ENCODE peak calls at places on chromosome 14, in ten cellular contexts. E, M, G, O, W, R, P, T, L and V are unnamed samples.

GRCh38 chr14:90660865-90661570 is 155.2 kb downstream of the TTC7B start:
- DNase-seq in E (no peak), M (no peak), G (no peak), O (no peak), W (no peak), R (no peak), P (no peak), T (no peak), L (no peak), V (no peak)

GRCh38 chr14:106883218-106883692 is 1356.9 kb downstream of the TMEM121 start:
- DNase-seq in E (no peak), M (no peak), G (peak), O (no peak), W (no peak), R (peak), P (no peak), T (no peak), L (no peak), V (no peak)

GRCh38 chr14:36183402-36183801 is 6.9 kb upstream of the PTCSC3 start:
- DNase-seq in E (no peak), M (no peak), G (no peak), O (no peak), W (no peak), R (no peak), P (no peak), T (peak), L (no peak), V (no peak)

GRCh38 chr14:60241091-60241490 is 7.9 kb upstream of the PPM1A start:
- DNase-seq in E (no peak), M (no peak), G (no peak), O (no peak), W (no peak), R (no peak), P (no peak), T (no peak), L (peak), V (no peak)

GRCh38 chr14:99037777-99038176 is 234.2 kb downstream of the BCL11B start:
- DNase-seq in E (no peak), M (no peak), G (no peak), O (peak), W (no peak), R (no peak), P (no peak), T (no peak), L (no peak), V (no peak)

GRCh38 chr14:50758945-50759344 is 72.0 kb downstream of the NIN start:
- DNase-seq in E (peak), M (no peak), G (no peak), O (no peak), W (no peak), R (no peak), P (no peak), T (no peak), L (no peak), V (no peak)

GRCh38 chr14:65110525-65110924 is 8.2 kb upstream of the MAX start:
- DNase-seq in E (no peak), M (no peak), G (no peak), O (no peak), W (no peak), R (no peak), P (no peak), T (no peak), L (no peak), V (no peak)

GRCh38 chr14:104580961-104581360 is 1.4 kb downstream of the C14orf180 start:
- DNase-seq in E (no peak), M (no peak), G (peak), O (no peak), W (no peak), R (no peak), P (no peak), T (no peak), L (no peak), V (no peak)

GRCh38 chr14:69014829-69015259 is 35.7 kb upstream of the ACTN1 start:
- DNase-seq in E (no peak), M (no peak), G (no peak), O (no peak), W (no peak), R (no peak), P (no peak), T (peak), L (no peak), V (no peak)

GRCh38 chr14:106029959-106030358 is 503.6 kb downstream of the TMEM121 start:
- DNase-seq in E (no peak), M (no peak), G (no peak), O (no peak), W (no peak), R (no peak), P (no peak), T (no peak), L (no peak), V (no peak)

GRCh38 chr14:64720190-64720589 is 16.0 kb downstream of the PLEKHG3 start:
- DNase-seq in E (peak), M (no peak), G (no peak), O (no peak), W (peak), R (no peak), P (peak), T (peak), L (no peak), V (no peak)

GRCh38 chr14:31346097-31346496 is 74.3 kb downstream of the HEATR5A start:
- DNase-seq in E (no peak), M (no peak), G (no peak), O (no peak), W (no peak), R (no peak), P (no peak), T (no peak), L (no peak), V (no peak)

GRCh38 chr14:92352158-92352985 is 29.4 kb downstream of the SLC24A4 start:
- DNase-seq in E (peak), M (no peak), G (peak), O (peak), W (no peak), R (peak), P (no peak), T (peak), L (peak), V (no peak)
- TF ChIP-seq CTCF in E (peak), M (no peak), G (peak), O (peak), W (peak), R (peak), P (peak), T (no peak), L (no peak), V (peak)

DNA sequence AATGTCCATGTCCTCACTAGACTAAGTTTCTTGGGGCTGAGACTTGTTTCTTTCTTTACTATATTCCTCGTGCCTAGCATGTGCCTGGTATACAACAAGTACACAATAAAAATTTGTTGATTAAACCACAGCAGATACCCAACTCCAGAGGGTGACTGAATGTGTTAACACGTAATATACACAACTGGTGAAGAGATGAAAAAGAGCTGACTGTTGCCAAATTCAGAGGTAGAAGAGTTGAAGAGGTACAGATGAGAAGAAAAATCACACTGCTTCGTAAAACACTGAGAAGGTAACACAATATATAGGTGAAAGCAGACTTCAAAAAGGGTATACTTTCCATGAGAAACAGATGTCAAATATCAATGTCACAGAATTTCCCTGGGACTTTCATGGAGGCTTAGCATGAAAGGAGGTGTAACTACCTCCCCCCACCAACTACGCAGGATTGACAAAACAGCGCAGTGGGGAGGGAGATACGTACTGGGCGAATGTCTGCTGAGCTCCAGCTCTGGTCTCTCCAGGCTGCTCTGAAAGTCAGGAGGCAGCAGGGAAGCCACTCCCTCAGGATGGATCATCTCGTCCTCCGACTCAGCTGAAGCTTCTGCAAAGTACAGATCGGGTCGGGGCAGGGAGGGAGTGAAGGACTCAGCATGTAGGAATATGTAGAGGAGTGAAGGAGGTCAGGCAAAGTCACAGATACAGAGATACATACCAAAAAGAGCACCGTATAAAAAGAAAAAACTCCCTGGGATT is 5.3 kb downstream of the ACIN1 start:
- DNase-seq in E (no peak), M (no peak), G (no peak), O (no peak), W (no peak), R (no peak), P (no peak), T (peak), L (no peak), V (no peak)
- TF ChIP-seq CTCF in E (no peak), M (no peak), G (no peak), O (no peak), W (no peak), R (no peak), P (no peak), T (no peak), L (no peak), V (no peak)

GRCh38 chr14:54306806-54307205 is 90.0 kb upstream of the CDKN3 start:
- DNase-seq in E (no peak), M (no peak), G (no peak), O (no peak), W (no peak), R (no peak), P (no peak), T (no peak), L (no peak), V (no peak)

GRCh38 chr14:54309615-54310014 is 87.2 kb upstream of the CDKN3 start:
- DNase-seq in E (no peak), M (no peak), G (peak), O (no peak), W (no peak), R (no peak), P (no peak), T (no peak), L (no peak), V (no peak)

GRCh38 chr14:54312166-54312801 is 84.5 kb upstream of the CDKN3 start:
- DNase-seq in E (peak), M (no peak), G (peak), O (no peak), W (no peak), R (no peak), P (peak), T (peak), L (peak), V (peak)

GRCh38 chr14:54310852-54311230 is 86.0 kb upstream of the CDKN3 start:
- DNase-seq in E (no peak), M (no peak), G (no peak), O (no peak), W (no peak), R (no peak), P (no peak), T (no peak), L (no peak), V (no peak)

GRCh38 chr14:54310151-54310851 is 86.5 kb upstream of the CDKN3 start:
- DNase-seq in E (no peak), M (no peak), G (no peak), O (no peak), W (no peak), R (no peak), P (no peak), T (peak), L (no peak), V (no peak)
- TF ChIP-seq CTCF in E (no peak), M (no peak), G (no peak), O (no peak), W (no peak), R (no peak), P (no peak), T (no peak), L (no peak), V (no peak)

GRCh38 chr14:75389679-75390078 is 38.1 kb upstream of the JDP2 start:
- DNase-seq in E (peak), M (no peak), G (no peak), O (no peak), W (no peak), R (no peak), P (peak), T (peak), L (no peak), V (no peak)
- TF ChIP-seq CTCF in E (no peak), M (no peak), G (no peak), O (no peak), W (no peak), R (no peak), P (no peak), T (no peak), L (no peak), V (no peak)